ENCODE peak calls at places on chromosome 12, in six cellular contexts. V is IMR-90, M is HepG2, D is SK-N-SH, Y is K562, T is H1. W is an unnamed sample.

GRCh38 chr12:76260390-76260748 is 87.8 kb downstream of the BBS10 start:
- DNase-seq in V (peak; percentile 55), T (no peak), D (no peak), Y (no peak), M (no peak), W (no peak)

GRCh38 chr12:42985506-42985905 is 396.0 kb upstream of the PRICKLE1 start:
- DNase-seq in V (peak; percentile 58), D (no peak), M (no peak), T (no peak), Y (no peak), W (no peak)

GRCh38 chr12:115451785-115452736 is 768.1 kb upstream of the TBX3 start:
- DNase-seq in T (peak; percentile 66), Y (peak; percentile 59), M (peak; percentile 66), V (peak; percentile 10), D (peak; percentile 88), W (peak; percentile 18)

GRCh38 chr12:54678131-54678530 is 30.0 kb upstream of the DCD start:
- DNase-seq in V (no peak), T (no peak), Y (no peak), M (no peak), D (no peak), W (no peak)

GRCh38 chr12:49921936-49922335 is 18.2 kb upstream of the FAIM2 start:
- DNase-seq in M (no peak), D (no peak), T (no peak), Y (no peak), V (no peak), W (no peak)

GRCh38 chr12:115294443-115295133 is 610.6 kb upstream of the TBX3 start:
- DNase-seq in D (no peak), M (no peak), T (no peak), Y (no peak), V (peak; percentile 67), W (no peak)

GRCh38 chr12:94879542-94879941 is 124.0 kb downstream of the NDUFA12 start:
- DNase-seq in Y (peak; percentile 47), M (peak; percentile 5), T (no peak), D (no peak), V (peak; percentile 7), W (no peak)

GRCh38 chr12:92928431-92928961 is 599 bp downstream of the EEA1 start:
- DNase-seq in T (peak; percentile 58), M (no peak), D (peak; percentile 77), V (no peak), Y (peak; percentile 42), W (peak; percentile 16)

GRCh38 chr12:49336645-49337584 is at the start of gene C1QL4:
- DNase-seq in D (peak; percentile 99), Y (peak; percentile 93), M (peak; percentile 44), T (peak; percentile 99), V (peak; percentile 52), W (peak; percentile 75)

GRCh38 chr12:24025153-24025798 is 75.8 kb upstream of the SOX5 start:
- DNase-seq in T (no peak), M (peak; percentile 84), V (peak; percentile 5), D (no peak), Y (peak; percentile 27), W (no peak)

GRCh38 chr12:4118601-4119156 is 154.9 kb upstream of the CCND2 start:
- DNase-seq in Y (no peak), D (no peak), M (no peak), V (no peak), T (peak; percentile 23), W (no peak)

GRCh38 chr12:127594351-127594970 is 672.5 kb upstream of the TMEM132C start:
- DNase-seq in V (no peak), D (no peak), Y (no peak), M (no peak), T (peak; percentile 57), W (no peak)

GRCh38 chr12:42360747-42361403 is 34.9 kb downstream of the PPHLN1 start:
- DNase-seq in Y (no peak), V (peak; percentile 25), D (no peak), M (no peak), T (no peak), W (no peak)

GRCh38 chr12:76041406-76041805 is 9.8 kb upstream of the PHLDA1 start:
- DNase-seq in M (no peak), V (no peak), T (no peak), Y (no peak), D (no peak), W (no peak)

GRCh38 chr12:3655331-3655900 is 97.5 kb downstream of the CRACR2A start:
- DNase-seq in V (no peak), D (peak; percentile 58), M (peak; percentile 12), Y (no peak), T (peak; percentile 72), W (peak; percentile 19)

GRCh38 chr12:52805000-52805399 is 8.9 kb downstream of the KRT4 start:
- DNase-seq in T (no peak), V (no peak), D (no peak), M (no peak), Y (no peak), W (peak; percentile 35)

GRCh38 chr12:47648056-47648579 is 57.7 kb downstream of the RPAP3 start:
- DNase-seq in T (no peak), Y (peak; percentile 57), M (no peak), V (no peak), D (no peak), W (no peak)

GRCh38 chr12:109802828-109803227 is 30.4 kb downstream of the TRPV4 start:
- DNase-seq in V (no peak), D (no peak), T (no peak), Y (no peak), M (no peak), W (no peak)

GRCh38 chr12:110058875-110059615 is 10.7 kb upstream of the C12orf76 start:
- DNase-seq in V (no peak), Y (no peak), T (no peak), D (no peak), M (no peak), W (no peak)

GRCh38 chr12:127401005-127401404 is 866.0 kb upstream of the TMEM132C start:
- DNase-seq in M (no peak), Y (no peak), D (no peak), T (no peak), V (peak; percentile 40), W (no peak)

GRCh38 chr12:43736921-43737440 is 21.6 kb downstream of the PUS7L start:
- DNase-seq in Y (no peak), T (no peak), V (peak; percentile 51), M (no peak), D (no peak), W (no peak)

GRCh38 chr12:121839993-121840761 is 18.5 kb downstream of the HPD start:
- DNase-seq in M (no peak), Y (peak; percentile 49), T (no peak), D (no peak), V (no peak), W (no peak)

GRCh38 chr12:49929581-49929980 is 21.0 kb upstream of the AQP2 start:
- DNase-seq in T (no peak), Y (no peak), V (no peak), M (no peak), D (no peak), W (no peak)

GRCh38 chr12:13135336-13136178 is 32.1 kb upstream of the GSG1 start:
- DNase-seq in Y (peak; percentile 3), D (no peak), T (no peak), V (peak; percentile 83), M (no peak), W (peak; percentile 33)

GRCh38 chr12:96237465-96238077 is 43.4 kb downstream of the ELK3 start:
- DNase-seq in Y (no peak), V (peak; percentile 97), M (no peak), T (no peak), D (no peak), W (no peak)

GRCh38 chr12:59193476-59194050 is 273.3 kb upstream of the LRIG3 start:
- DNase-seq in M (no peak), T (no peak), V (no peak), D (no peak), Y (no peak), W (no peak)

GRCh38 chr12:48818831-48819590 is 715 bp downstream of the CACNB3 start:
- DNase-seq in M (no peak), D (no peak), V (no peak), Y (no peak), T (peak; percentile 73), W (no peak)

GRCh38 chr12:84889818-84890217 is 22.8 kb downstream of the SLC6A15 start:
- DNase-seq in T (no peak), D (no peak), M (no peak), Y (no peak), V (no peak), W (no peak)

GRCh38 chr12:63882844-63883243 is 38.3 kb downstream of the SRGAP1 start:
- DNase-seq in Y (no peak), T (no peak), M (no peak), V (peak; percentile 59), D (peak; percentile 22), W (no peak)

GRCh38 chr12:79842630-79843029 is 92.3 kb downstream of the PPP1R12A start:
- DNase-seq in M (no peak), D (no peak), Y (no peak), T (no peak), V (no peak), W (no peak)

GRCh38 chr12:42588981-42589464 is 523 bp downstream of the PRICKLE1 start:
- DNase-seq in Y (peak; percentile 12), T (peak; percentile 80), M (no peak), D (peak; percentile 74), V (peak; percentile 38), W (peak; percentile 31)

DNA sequence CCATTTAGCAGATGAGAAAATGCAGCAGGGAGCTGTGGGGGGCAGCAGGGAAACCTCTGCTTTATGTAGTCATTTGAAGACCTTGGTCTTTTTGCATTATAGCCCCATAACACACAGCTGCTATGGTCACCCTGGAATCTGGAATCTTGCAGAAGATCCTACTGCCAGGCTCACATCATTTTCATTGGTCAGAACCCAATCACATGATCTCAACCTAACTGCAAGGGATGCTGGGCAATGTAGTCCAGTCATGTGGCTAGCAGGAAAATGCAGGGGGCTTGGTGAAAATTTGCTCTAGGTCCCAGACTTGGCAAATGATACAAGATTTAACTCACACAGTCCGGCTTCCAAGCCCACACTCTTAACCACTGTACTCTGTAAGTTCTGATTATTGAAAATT is 1028.7 kb downstream of the AACS start:
- DNase-seq in D (peak; percentile 40), T (peak; percentile 56), V (no peak), Y (peak; percentile 6), M (no peak), W (peak; percentile 11)
- TF ChIP-seq USF2 in D (peak; percentile 6), T (peak; percentile 90), V (no peak), Y (peak; percentile 80), M (no peak), W (no peak)

GRCh38 chr12:19409376-19409775 is 29.9 kb upstream of the AEBP2 start:
- DNase-seq in Y (no peak), M (no peak), V (no peak), D (no peak), T (no peak), W (no peak)
- TF ChIP-seq USF2 in Y (no peak), M (no peak), V (no peak), D (no peak), T (no peak), W (no peak)

GRCh38 chr12:25670076-25671055 is 117.3 kb upstream of the LMNTD1 start:
- DNase-seq in D (no peak), M (no peak), Y (no peak), V (peak; percentile 32), T (no peak), W (no peak)
- TF ChIP-seq USF2 in D (no peak), M (no peak), Y (no peak), V (no peak), T (no peak), W (no peak)

GRCh38 chr12:57896437-57897201 is 44.7 kb upstream of the ATP23 start:
- DNase-seq in M (no peak), T (peak; percentile 80), V (peak; percentile 64), D (peak; percentile 82), Y (no peak), W (peak; percentile 62)
- TF ChIP-seq USF2 in M (no peak), T (no peak), V (peak; percentile 42), D (no peak), Y (no peak), W (no peak)

W was measured in A549.